ENCODE peak calls at places on chromosomes 5 and 9, in four cellular contexts. B, G, H and C are unnamed samples.

GRCh38 chr5:38329132-38329715 is 70.9 kb downstream of the EGFLAM start:
- DNase-seq in B (no peak), G (no peak), H (no peak), C (peak)

GRCh38 chr9:126113176-126113575 is 213.5 kb upstream of the MVB12B start:
- DNase-seq in B (no peak), G (no peak), H (no peak), C (no peak)

GRCh38 chr5:53262348-53262970 is 152.9 kb upstream of the MOCS2 start:
- DNase-seq in B (no peak), G (peak), H (peak), C (no peak)

GRCh38 chr9:4138180-4138579 is 161.7 kb downstream of the GLIS3 start:
- DNase-seq in B (no peak), G (no peak), H (no peak), C (no peak)

GRCh38 chr5:77168884-77169254 is 41.6 kb upstream of the PDE8B start:
- DNase-seq in B (no peak), G (no peak), H (no peak), C (peak)

GRCh38 chr5:71737931-71738539 is 19.0 kb downstream of the CARTPT start:
- DNase-seq in B (no peak), G (no peak), H (no peak), C (no peak)

GRCh38 chr9:130017035-130017909 is 25.7 kb downstream of the FNBP1 start:
- DNase-seq in B (no peak), G (no peak), H (no peak), C (no peak)

GRCh38 chr5:39526914-39527477 is 102.2 kb upstream of the DAB2 start:
- DNase-seq in B (no peak), G (no peak), H (peak), C (no peak)

GRCh38 chr9:94259077-94259847 is at the start of gene ZNF169:
- DNase-seq in B (peak), G (peak), H (peak), C (peak)

GRCh38 chr5:133794771-133795391 is 173.5 kb downstream of the C5orf15 start:
- DNase-seq in B (no peak), G (no peak), H (no peak), C (no peak)

DNA sequence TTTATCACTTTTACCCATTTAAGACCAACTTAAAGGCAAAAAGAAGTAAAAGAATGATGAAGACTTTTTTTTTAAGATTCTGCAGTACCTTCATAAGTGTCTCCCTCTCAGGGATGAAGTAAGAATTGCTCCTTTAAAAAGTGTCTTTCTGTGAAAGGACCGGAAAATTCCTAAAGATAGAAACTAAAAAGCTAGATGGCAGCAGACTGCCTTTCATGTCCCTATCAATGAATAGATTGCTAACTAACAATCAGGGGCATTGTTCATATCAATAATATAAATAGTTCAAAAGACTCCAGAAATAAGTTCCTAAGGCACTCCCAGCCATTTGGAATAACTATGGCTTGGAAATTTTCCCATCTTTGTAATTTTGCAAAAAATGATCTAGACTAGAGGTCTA is 558.0 kb downstream of the PDE4D start:
- DNase-seq in B (no peak), G (no peak), H (no peak), C (no peak)
- TF ChIP-seq PBX3 in B (no peak), G (no peak), H (no peak), C (no peak)

GRCh38 chr5:131386124-131386523 is 122.3 kb downstream of the CDC42SE2 start:
- DNase-seq in B (no peak), G (no peak), H (no peak), C (no peak)

GRCh38 chr5:131382407-131383395 is 118.8 kb downstream of the CDC42SE2 start:
- DNase-seq in B (peak), G (peak), H (peak), C (peak)

GRCh38 chr5:131384181-131384580 is 120.3 kb downstream of the CDC42SE2 start:
- DNase-seq in B (no peak), G (no peak), H (no peak), C (no peak)

GRCh38 chr5:131386779-131387178 is 122.9 kb downstream of the CDC42SE2 start:
- DNase-seq in B (no peak), G (no peak), H (peak), C (no peak)

DNA sequence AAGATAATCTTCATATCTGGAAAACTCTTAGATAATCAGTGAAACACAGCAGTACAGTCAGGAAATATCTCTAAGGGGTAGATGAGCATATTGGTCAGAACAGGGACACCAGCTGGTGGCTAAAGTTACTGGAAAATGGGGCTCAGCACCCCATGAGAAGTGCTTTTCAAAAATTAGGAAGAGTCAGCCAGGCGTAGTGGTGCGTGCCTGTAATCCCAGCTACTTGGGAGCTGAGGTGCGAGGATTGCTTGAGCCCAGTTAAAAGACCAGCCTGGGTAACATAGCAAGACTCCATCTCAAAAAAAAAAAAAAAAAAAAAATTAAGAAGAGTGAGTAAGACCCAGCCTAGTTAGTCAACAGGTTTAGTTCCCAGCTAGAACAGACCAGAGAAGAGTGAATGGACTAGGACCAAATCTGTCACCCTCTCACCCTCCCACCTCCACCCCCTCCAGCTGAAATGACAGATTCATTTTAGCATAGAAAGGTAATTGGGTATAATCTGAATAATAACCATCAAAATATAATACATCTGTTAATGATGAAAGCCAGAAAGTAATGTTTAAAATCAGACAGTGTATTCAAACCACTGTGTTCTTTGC is 120.9 kb downstream of the CDC42SE2 start:
- DNase-seq in B (no peak), G (no peak), H (no peak), C (no peak)
- TF ChIP-seq PBX3 in B (no peak), G (no peak), H (no peak), C (no peak)

DNA sequence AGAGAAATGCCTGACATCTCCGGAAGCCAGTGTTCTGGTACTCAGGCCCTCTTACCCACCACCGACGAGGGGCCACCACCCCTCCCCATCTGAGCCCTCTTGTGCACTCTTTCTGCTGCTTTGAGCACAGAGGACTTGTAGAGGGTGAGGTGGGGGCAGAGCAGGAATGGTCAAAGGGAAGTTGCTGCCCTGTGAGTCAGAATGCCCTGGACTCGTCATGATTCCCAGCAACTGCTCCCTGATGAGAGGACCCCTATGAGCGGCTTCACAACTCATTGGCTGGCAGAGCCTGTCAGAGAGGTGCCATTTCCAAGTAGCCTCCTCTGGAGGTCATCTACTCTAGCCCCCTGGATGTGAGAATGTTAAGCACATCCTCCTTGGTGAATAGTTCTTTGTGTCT is 845 bp downstream of the ECSCR start:
- DNase-seq in B (no peak), G (peak), H (no peak), C (no peak)
- TF ChIP-seq PBX3 in B (no peak), G (no peak), H (no peak), C (no peak)

DNA sequence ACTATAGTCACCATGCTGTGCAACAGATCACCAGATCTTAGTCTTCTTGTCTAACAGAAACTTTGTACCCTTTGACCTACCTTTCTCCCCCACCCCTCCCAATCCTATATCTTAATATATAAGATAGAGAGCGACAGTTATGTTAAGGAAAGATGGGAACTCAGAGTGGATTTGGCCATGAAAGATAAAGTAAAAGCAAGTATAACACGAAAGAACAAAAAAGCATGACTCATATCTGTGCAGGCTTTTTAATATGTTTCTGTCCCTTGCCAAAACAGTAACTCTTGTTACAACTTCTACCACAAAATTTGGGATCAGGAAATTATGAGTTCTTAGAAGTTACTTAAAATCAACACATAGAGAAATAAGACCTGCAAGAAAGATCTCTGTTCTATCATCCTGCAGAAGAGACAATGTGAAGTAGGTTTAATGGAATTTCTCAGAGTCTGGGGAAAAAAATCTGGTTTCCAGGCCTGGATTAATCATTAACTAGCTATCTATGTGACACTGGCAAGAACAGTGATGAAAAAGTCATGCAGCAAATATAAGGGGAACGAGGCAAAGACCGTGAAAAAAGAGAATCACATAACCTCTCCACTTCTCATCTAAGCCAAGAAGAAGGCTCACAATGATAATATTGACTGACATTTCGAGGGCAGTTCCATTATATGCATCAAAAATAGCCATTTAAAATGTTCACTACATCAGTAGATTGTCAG is 18.6 kb downstream of the BAAT start:
- DNase-seq in B (no peak), G (no peak), H (peak), C (peak)
- TF ChIP-seq PBX3 in B (no peak), G (no peak), H (no peak), C (no peak)

GRCh38 chr5:154610321-154611154 is 132.5 kb upstream of the HAND1 start:
- DNase-seq in B (peak), G (peak), H (peak), C (peak)
- TF ChIP-seq PBX3 in B (no peak), G (no peak), H (no peak), C (no peak)

DNA sequence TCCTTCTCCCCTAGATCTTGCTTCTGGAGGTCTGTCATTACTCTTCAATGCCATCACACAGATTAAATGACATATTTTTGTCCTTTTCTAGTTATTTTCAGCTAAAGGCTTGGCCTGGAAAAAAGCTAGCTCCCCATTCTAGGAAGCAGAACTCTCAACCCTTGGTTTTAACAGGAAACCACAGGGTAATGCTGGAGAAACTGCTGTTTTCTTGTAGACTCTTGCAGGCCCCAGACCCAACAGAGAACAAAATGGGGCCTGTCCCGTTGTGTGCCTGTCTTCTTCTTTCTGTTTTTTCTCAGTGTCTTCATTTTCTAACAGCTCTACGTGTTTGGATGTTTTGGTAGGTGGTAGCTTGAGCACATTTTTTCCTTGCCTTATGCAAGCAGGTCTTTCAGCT is 21.5 kb downstream of the DCANP1 start:
- DNase-seq in B (no peak), G (no peak), H (no peak), C (no peak)
- TF ChIP-seq PBX3 in B (no peak), G (no peak), H (no peak), C (no peak)

GRCh38 chr9:73441890-73442818 is 290.5 kb downstream of the ANXA1 start:
- DNase-seq in B (no peak), G (no peak), H (no peak), C (no peak)
- TF ChIP-seq PBX3 in B (no peak), G (no peak), H (no peak), C (no peak)

GRCh38 chr5:12623408-12623807 is 719.2 kb upstream of the CTNND2 start:
- DNase-seq in B (no peak), G (no peak), H (no peak), C (no peak)

GRCh38 chr5:12624776-12625560 is 720.7 kb upstream of the CTNND2 start:
- DNase-seq in B (no peak), G (no peak), H (no peak), C (no peak)

GRCh38 chr5:12625667-12626263 is 721.5 kb upstream of the CTNND2 start:
- DNase-seq in B (no peak), G (no peak), H (no peak), C (no peak)

GRCh38 chr5:12626556-12626955 is 722.3 kb upstream of the CTNND2 start:
- DNase-seq in B (no peak), G (no peak), H (no peak), C (no peak)
- TF ChIP-seq PBX3 in B (no peak), G (no peak), H (no peak), C (no peak)